ENCODE peak calls at places on chromosomes 11 and 22, in nine cellular contexts. C is foreskin fibroblast, X is A549, N is prostate gland, Z is left ventricle myocardium inferior, P is thyroid gland, I is astrocyte of the spinal cord, K is heart right ventricle, R is natural killer cell. U is an unnamed sample.

GRCh38 chr22:27597703-27598444 is 203.7 kb downstream of the MN1 start:
- DNase-seq in C (no peak), R (no peak), X (no peak), K (no peak), I (no peak), N (no peak), P (no peak), Z (no peak), U (peak)

GRCh38 chr11:130449996-130450419 is 1.6 kb downstream of the ADAMTS15 start:
- DNase-seq in P (peak), R (no peak), I (peak), K (peak), N (no peak), X (no peak), C (peak), Z (peak), U (no peak)

GRCh38 chr22:18977824-18978425 is 41.8 kb upstream of the PRODH start:
- DNase-seq in X (no peak), P (no peak), K (no peak), I (no peak), C (no peak), Z (no peak), N (no peak), R (no peak), U (no peak)

GRCh38 chr22:49928571-49929552 is 10.4 kb downstream of the CRELD2 start:
- DNase-seq in X (no peak), I (no peak), N (no peak), Z (no peak), K (no peak), P (no peak), R (no peak), C (no peak), U (no peak)

GRCh38 chr22:44919691-44920090 is 90.1 kb downstream of the PHF21B start:
- DNase-seq in K (no peak), P (no peak), Z (peak), C (no peak), X (no peak), I (no peak), N (no peak), R (no peak), U (no peak)

GRCh38 chr11:57434640-57435546 is 8.0 kb upstream of the SLC43A3 start:
- DNase-seq in N (peak), R (no peak), K (no peak), X (peak), Z (no peak), P (peak), C (peak), I (peak), U (no peak)

GRCh38 chr22:29031236-29031982 is 30.2 kb downstream of the C22orf31 start:
- DNase-seq in I (peak), C (peak), Z (no peak), R (peak), X (peak), K (peak), N (peak), P (peak), U (peak)

GRCh38 chr11:61361237-61361636 is 445 bp downstream of the CYB561A3 start:
- DNase-seq in R (no peak), C (no peak), P (no peak), N (no peak), Z (no peak), I (no peak), X (no peak), K (no peak), U (no peak)

GRCh38 chr22:36385491-36386350 is 2.0 kb downstream of the MYH9 start:
- DNase-seq in P (peak), C (no peak), R (peak), K (no peak), N (peak), Z (peak), I (peak), X (no peak), U (peak)

GRCh38 chr22:28027453-28028448 is 108.7 kb upstream of the PITPNB start:
- DNase-seq in P (peak), C (no peak), R (peak), K (no peak), Z (no peak), X (no peak), N (peak), I (peak), U (peak)

GRCh38 chr11:83033367-83033766 is 38.3 kb downstream of the RAB30 start:
- DNase-seq in R (no peak), N (no peak), I (no peak), P (no peak), Z (no peak), X (no peak), C (no peak), K (no peak), U (no peak)

GRCh38 chr11:78168539-78169477 is 19.6 kb downstream of the KCTD21 start:
- DNase-seq in N (peak), Z (peak), R (no peak), I (peak), P (peak), C (no peak), X (no peak), K (peak), U (peak)

GRCh38 chr11:7892751-7893356 is 38.2 kb downstream of the OR10A6 start:
- DNase-seq in X (peak), I (peak), Z (no peak), K (no peak), C (peak), R (no peak), N (no peak), P (no peak), U (no peak)

GRCh38 chr11:19906126-19906525 is 193.5 kb downstream of the NAV2 start:
- DNase-seq in I (no peak), Z (no peak), X (no peak), P (no peak), R (no peak), C (no peak), N (no peak), K (no peak), U (no peak)

GRCh38 chr22:32411388-32411787 is 659 bp downstream of the RTCB start:
- DNase-seq in P (no peak), R (no peak), X (no peak), K (no peak), C (peak), N (no peak), Z (no peak), I (peak), U (no peak)

GRCh38 chr22:32410459-32410858 is 1.6 kb downstream of the RTCB start:
- DNase-seq in C (no peak), R (no peak), P (no peak), Z (no peak), N (no peak), I (no peak), X (no peak), K (no peak), U (no peak)

GRCh38 chr22:32416556-32417085 is 4.6 kb upstream of the RTCB start:
- DNase-seq in K (no peak), R (no peak), P (no peak), C (no peak), I (no peak), N (no peak), X (no peak), Z (no peak), U (no peak)

GRCh38 chr22:32411829-32412592 is at the start of gene RTCB:
- DNase-seq in R (peak), Z (peak), X (peak), N (peak), P (peak), K (peak), I (peak), C (peak), U (peak)

GRCh38 chr22:32413715-32414114 is 1.7 kb upstream of the RTCB start:
- DNase-seq in K (no peak), I (peak), X (peak), C (peak), Z (no peak), R (no peak), P (no peak), N (no peak), U (no peak)
- TF ChIP-seq CTCF in K (peak), I (peak), X (peak), C (peak), Z (peak), R (no peak), P (peak), N (no peak), U (peak)

GRCh38 chr11:120197254-120197891 is 13.5 kb upstream of the OAF start:
- DNase-seq in X (no peak), K (no peak), P (no peak), N (no peak), Z (no peak), C (no peak), R (no peak), I (no peak), U (no peak)
- TF ChIP-seq CTCF in X (no peak), K (no peak), P (no peak), N (no peak), Z (no peak), C (no peak), R (no peak), I (no peak), U (no peak)

GRCh38 chr22:43428005-43428485 is 16.2 kb downstream of the MPPED1 start:
- DNase-seq in R (no peak), I (no peak), Z (no peak), P (no peak), N (no peak), K (no peak), C (no peak), X (no peak), U (no peak)

GRCh38 chr22:43425976-43426785 is 14.4 kb downstream of the MPPED1 start:
- DNase-seq in X (no peak), I (no peak), R (no peak), C (no peak), K (no peak), Z (no peak), N (no peak), P (no peak), U (no peak)

GRCh38 chr22:43426816-43427215 is 15.0 kb downstream of the MPPED1 start:
- DNase-seq in X (no peak), I (no peak), R (no peak), N (no peak), Z (no peak), C (no peak), K (no peak), P (no peak), U (no peak)

GRCh38 chr22:43429426-43429825 is 17.6 kb downstream of the MPPED1 start:
- DNase-seq in P (no peak), R (no peak), C (no peak), Z (no peak), N (no peak), I (no peak), K (no peak), X (no peak), U (no peak)

GRCh38 chr22:43427296-43428004 is 15.6 kb downstream of the MPPED1 start:
- DNase-seq in R (no peak), N (no peak), P (no peak), I (no peak), Z (no peak), K (no peak), C (no peak), X (no peak), U (no peak)
- TF ChIP-seq CTCF in R (no peak), N (no peak), P (no peak), I (no peak), Z (no peak), K (no peak), C (no peak), X (no peak), U (peak)

GRCh38 chr22:26389125-26389524 is 39.9 kb upstream of the ASPHD2 start:
- DNase-seq in C (no peak), N (no peak), Z (no peak), R (no peak), I (no peak), K (no peak), P (no peak), X (no peak), U (no peak)

GRCh38 chr22:26395926-26396325 is 33.1 kb upstream of the ASPHD2 start:
- DNase-seq in I (no peak), X (no peak), R (no peak), N (no peak), P (no peak), K (no peak), Z (no peak), C (no peak), U (no peak)

GRCh38 chr22:26391623-26392022 is 37.4 kb upstream of the ASPHD2 start:
- DNase-seq in X (no peak), N (no peak), C (no peak), I (no peak), Z (no peak), K (no peak), P (no peak), R (no peak), U (no peak)

GRCh38 chr22:26394787-26395186 is 34.3 kb upstream of the ASPHD2 start:
- DNase-seq in Z (no peak), R (no peak), N (no peak), K (no peak), P (no peak), I (no peak), C (no peak), X (no peak), U (no peak)

GRCh38 chr22:26393929-26394328 is 35.1 kb upstream of the ASPHD2 start:
- DNase-seq in X (no peak), N (no peak), Z (no peak), P (no peak), R (no peak), I (no peak), C (no peak), K (no peak), U (no peak)
- TF ChIP-seq CTCF in X (no peak), N (no peak), Z (no peak), P (no peak), R (no peak), I (no peak), C (no peak), K (no peak), U (no peak)

GRCh38 chr11:897226-898159 is 13.1 kb downstream of the CHID1 start:
- DNase-seq in P (no peak), N (no peak), X (no peak), Z (no peak), K (no peak), R (no peak), C (no peak), I (no peak), U (no peak)
- TF ChIP-seq CTCF in P (no peak), N (no peak), X (no peak), Z (no peak), K (no peak), R (no peak), C (no peak), I (no peak), U (no peak)

U was measured in BE2C.